ENCODE peak calls at places on chromosomes 3 and 15, in seven cellular contexts. Q is DMS153, U is K562, F is A549, C is iPS DF 6.9, R is HT-29, V is substantia nigra. J is an unnamed sample.

GRCh38 chr15:75065851-75066509 is 42.6 kb downstream of the PPCDC start:
- DNase-seq in Q (no peak), U (peak), F (no peak), C (no peak), V (no peak), R (no peak), J (no peak)

GRCh38 chr15:75138016-75138999 is 63.4 kb upstream of the C15orf39 start:
- DNase-seq in C (no peak), U (no peak), Q (no peak), F (no peak), R (no peak), V (no peak), J (no peak)

GRCh38 chr3:172152869-172153268 is 113.5 kb downstream of the FNDC3B start:
- DNase-seq in Q (no peak), V (no peak), U (no peak), C (no peak), F (no peak), R (no peak), J (no peak)

GRCh38 chr3:189158034-189158433 is 13.7 kb upstream of the TPRG1 start:
- DNase-seq in F (no peak), C (no peak), R (no peak), Q (no peak), U (no peak), V (no peak), J (no peak)

GRCh38 chr3:30858894-30859389 is 35.5 kb downstream of the GADL1 start:
- DNase-seq in R (no peak), V (no peak), Q (no peak), F (no peak), U (no peak), C (no peak), J (no peak)

GRCh38 chr3:152438181-152438580 is 169.5 kb downstream of the MBNL1 start:
- DNase-seq in F (no peak), Q (no peak), U (no peak), R (no peak), C (no peak), V (no peak), J (no peak)

GRCh38 chr3:128187495-128187894 is 34.2 kb downstream of the EEFSEC start:
- DNase-seq in F (no peak), U (no peak), Q (no peak), C (no peak), V (no peak), R (no peak), J (no peak)

GRCh38 chr3:58180940-58181587 is 29.7 kb downstream of the DNASE1L3 start:
- DNase-seq in F (no peak), V (no peak), C (no peak), Q (no peak), R (peak), U (no peak), J (no peak)

GRCh38 chr15:27260523-27260922 is 289.5 kb downstream of the GABRG3 start:
- DNase-seq in V (no peak), R (no peak), F (no peak), C (no peak), Q (peak), U (no peak), J (peak)

GRCh38 chr3:28900301-28900700 is 380.6 kb upstream of the RBMS3 start:
- DNase-seq in R (no peak), U (no peak), C (no peak), Q (no peak), V (no peak), F (no peak), J (no peak)

GRCh38 chr3:192914873-192915272 is 2.8 kb downstream of the MB21D2 start:
- DNase-seq in C (no peak), V (no peak), R (no peak), Q (no peak), U (no peak), F (no peak), J (no peak)

J was measured in SHP77.